ENCODE peak calls at places on chromosomes 3 and 15, in five cellular contexts. One of them, this sample, is unnamed.

GRCh38 chr15:56353119-56353518 is 12.1 kb upstream of the TEX9 start:
- DNase-seq in coronary artery: no peak
- DNase-seq in spleen: no peak
- DNase-seq in effector CD4-positive, alpha-beta T cell: no peak
- DNase-seq in substantia nigra: no peak
- DNase-seq in this sample: no peak

GRCh38 chr15:92097473-92098178 is 244.1 kb downstream of the SLCO3A1 start:
- DNase-seq in coronary artery: no peak
- DNase-seq in spleen: no peak
- DNase-seq in effector CD4-positive, alpha-beta T cell: peak
- DNase-seq in substantia nigra: peak
- DNase-seq in this sample: peak

GRCh38 chr15:73927003-73927475 is 777 bp downstream of the LOXL1 start:
- DNase-seq in coronary artery: no peak
- DNase-seq in spleen: peak
- DNase-seq in effector CD4-positive, alpha-beta T cell: no peak
- DNase-seq in substantia nigra: no peak
- DNase-seq in this sample: peak

GRCh38 chr3:155890671-155891190 is 20.3 kb downstream of the GMPS start:
- DNase-seq in coronary artery: no peak
- DNase-seq in spleen: no peak
- DNase-seq in effector CD4-positive, alpha-beta T cell: no peak
- DNase-seq in substantia nigra: no peak
- DNase-seq in this sample: no peak

GRCh38 chr3:87367752-87368151 is 91.4 kb upstream of the POU1F1 start:
- DNase-seq in coronary artery: no peak
- DNase-seq in spleen: no peak
- DNase-seq in effector CD4-positive, alpha-beta T cell: no peak
- DNase-seq in substantia nigra: no peak
- DNase-seq in this sample: no peak

GRCh38 chr3:30596161-30596560 is 10.2 kb upstream of the TGFBR2 start:
- DNase-seq in coronary artery: no peak
- DNase-seq in spleen: no peak
- DNase-seq in effector CD4-positive, alpha-beta T cell: no peak
- DNase-seq in substantia nigra: no peak
- DNase-seq in this sample: no peak

GRCh38 chr15:93048759-93049161 is 40.3 kb downstream of the RGMA start:
- DNase-seq in coronary artery: no peak
- DNase-seq in spleen: no peak
- DNase-seq in effector CD4-positive, alpha-beta T cell: no peak
- DNase-seq in substantia nigra: no peak
- DNase-seq in this sample: no peak

GRCh38 chr3:186476044-186476468 is 68.1 kb downstream of the CRYGS start:
- DNase-seq in coronary artery: no peak
- DNase-seq in spleen: no peak
- DNase-seq in effector CD4-positive, alpha-beta T cell: no peak
- DNase-seq in substantia nigra: peak
- DNase-seq in this sample: no peak

GRCh38 chr3:53616330-53616729 is 121.9 kb downstream of the CACNA1D start:
- DNase-seq in coronary artery: no peak
- DNase-seq in spleen: no peak
- DNase-seq in effector CD4-positive, alpha-beta T cell: no peak
- DNase-seq in substantia nigra: no peak
- DNase-seq in this sample: no peak

GRCh38 chr3:195467641-195468390 is 25.0 kb upstream of the ACAP2 start:
- DNase-seq in coronary artery: no peak
- DNase-seq in spleen: no peak
- DNase-seq in effector CD4-positive, alpha-beta T cell: no peak
- DNase-seq in substantia nigra: no peak
- DNase-seq in this sample: no peak